ENCODE peak calls at places on chromosome 14, in six cellular contexts. One of them, this sample, is unnamed.
A peak's percentile ranks its signal among the peaks of the same experiment; 100 is the strongest.

GRCh38 chr14:75689012-75689411 is 28.0 kb downstream of the TTLL5 start:
- DNase-seq in tibial artery: peak; percentile 62
- DNase-seq in effector memory CD8-positive, alpha-beta T cell: no peak
- DNase-seq in hepatocyte: no peak
- DNase-seq in head of caudate nucleus: no peak
- DNase-seq in CD4-positive, alpha-beta T cell: no peak
- DNase-seq in this sample: no peak

GRCh38 chr14:98580131-98580678 is 691.8 kb downstream of the BCL11B start:
- DNase-seq in hepatocyte: peak; percentile 38
- DNase-seq in tibial artery: no peak
- DNase-seq in head of caudate nucleus: no peak
- DNase-seq in effector memory CD8-positive, alpha-beta T cell: no peak
- DNase-seq in CD4-positive, alpha-beta T cell: peak; percentile 9
- DNase-seq in this sample: no peak

GRCh38 chr14:68195126-68195525 is 375.5 kb downstream of the RAD51B start:
- DNase-seq in head of caudate nucleus: no peak
- DNase-seq in tibial artery: no peak
- DNase-seq in hepatocyte: peak; percentile 37
- DNase-seq in effector memory CD8-positive, alpha-beta T cell: no peak
- DNase-seq in CD4-positive, alpha-beta T cell: no peak
- DNase-seq in this sample: no peak

GRCh38 chr14:75518625-75519024 is 3.6 kb upstream of the BATF start:
- DNase-seq in head of caudate nucleus: no peak
- DNase-seq in hepatocyte: no peak
- DNase-seq in effector memory CD8-positive, alpha-beta T cell: no peak
- DNase-seq in tibial artery: no peak
- DNase-seq in CD4-positive, alpha-beta T cell: no peak
- DNase-seq in this sample: no peak

GRCh38 chr14:101444116-101444515 is 117.2 kb upstream of the DIO3 start:
- DNase-seq in effector memory CD8-positive, alpha-beta T cell: no peak
- DNase-seq in tibial artery: no peak
- DNase-seq in CD4-positive, alpha-beta T cell: no peak
- DNase-seq in hepatocyte: no peak
- DNase-seq in head of caudate nucleus: no peak
- DNase-seq in this sample: no peak

GRCh38 chr14:99879401-99880295 is 86.4 kb downstream of the EML1 start:
- DNase-seq in hepatocyte: peak; percentile 59
- DNase-seq in tibial artery: no peak
- DNase-seq in CD4-positive, alpha-beta T cell: no peak
- DNase-seq in effector memory CD8-positive, alpha-beta T cell: no peak
- DNase-seq in head of caudate nucleus: no peak
- DNase-seq in this sample: no peak

GRCh38 chr14:49553106-49553505 is 33.1 kb downstream of the RPS29 start:
- DNase-seq in head of caudate nucleus: no peak
- DNase-seq in CD4-positive, alpha-beta T cell: no peak
- DNase-seq in tibial artery: no peak
- DNase-seq in hepatocyte: no peak
- DNase-seq in effector memory CD8-positive, alpha-beta T cell: no peak
- DNase-seq in this sample: no peak

GRCh38 chr14:100645200-100645985 is 58.2 kb upstream of the BEGAIN start:
- DNase-seq in hepatocyte: peak; percentile 94
- DNase-seq in head of caudate nucleus: peak; percentile 70
- DNase-seq in effector memory CD8-positive, alpha-beta T cell: peak; percentile 84
- DNase-seq in tibial artery: peak; percentile 84
- DNase-seq in CD4-positive, alpha-beta T cell: peak; percentile 79
- DNase-seq in this sample: peak; percentile 62